ENCODE peak calls at places on chromosomes 16 and 17, in six cellular contexts. E is AG09309, V is HCT116, W is AG10803, R is fibroblast of lung, C is lower leg skin. S is an unnamed sample.

GRCh38 chr16:61581417-61582046 is 454.7 kb downstream of the CDH8 start:
- DNase-seq in E (no peak), V (no peak), W (no peak), R (no peak), C (no peak), S (no peak)

GRCh38 chr16:68246671-68247070 is 1.5 kb downstream of the PLA2G15 start:
- DNase-seq in E (no peak), V (no peak), W (peak), R (no peak), C (no peak), S (no peak)

GRCh38 chr16:53517851-53518250 is 14.8 kb upstream of the AKTIP start:
- DNase-seq in E (no peak), V (no peak), W (no peak), R (no peak), C (no peak), S (no peak)

GRCh38 chr16:18809165-18809564 is 7.8 kb upstream of the ARL6IP1 start:
- DNase-seq in E (no peak), V (no peak), W (no peak), R (no peak), C (no peak), S (no peak)

GRCh38 chr17:70879389-70879788 is 710.1 kb downstream of the KCNJ2 start:
- DNase-seq in E (no peak), V (no peak), W (no peak), R (peak), C (no peak), S (no peak)

GRCh38 chr17:44094701-44095387 is 24.3 kb downstream of the G6PC3 start:
- DNase-seq in E (no peak), V (no peak), W (no peak), R (no peak), C (no peak), S (no peak)

GRCh38 chr16:81429045-81429521 is 15.5 kb upstream of the CMIP start:
- DNase-seq in E (no peak), V (peak), W (peak), R (peak), C (no peak), S (no peak)

GRCh38 chr17:63173903-63174302 is 207.9 kb downstream of the TANC2 start:
- DNase-seq in E (no peak), V (no peak), W (no peak), R (peak), C (no peak), S (no peak)

GRCh38 chr16:22813946-22814325 is at the start of gene HS3ST2:
- DNase-seq in E (no peak), V (no peak), W (peak), R (no peak), C (peak), S (no peak)

GRCh38 chr16:85853641-85854545 is 45.1 kb upstream of the IRF8 start:
- DNase-seq in E (no peak), V (no peak), W (no peak), R (no peak), C (no peak), S (no peak)

GRCh38 chr17:7716901-7717755 is at the start of gene DNAH2:
- DNase-seq in E (peak), V (peak), W (peak), R (peak), C (peak), S (peak)

GRCh38 chr17:75130632-75131277 is 787 bp downstream of the NT5C start:
- DNase-seq in E (no peak), V (peak), W (peak), R (peak), C (no peak), S (no peak)

GRCh38 chr17:80454557-80455327 is 21.7 kb downstream of the NPTX1 start:
- DNase-seq in E (peak), V (peak), W (peak), R (peak), C (peak), S (peak)
- TF ChIP-seq CTCF in E (peak), V (no peak), W (no peak), R (no peak), C (no peak), S (no peak)

GRCh38 chr17:50128441-50129302 is 1.3 kb downstream of the SAMD14 start:
- DNase-seq in E (no peak), V (no peak), W (no peak), R (no peak), C (no peak), S (no peak)
- H3K4me3 ChIP-seq in E (peak), V (no peak), W (peak), R (peak), C (no peak), S (no peak)

DNA sequence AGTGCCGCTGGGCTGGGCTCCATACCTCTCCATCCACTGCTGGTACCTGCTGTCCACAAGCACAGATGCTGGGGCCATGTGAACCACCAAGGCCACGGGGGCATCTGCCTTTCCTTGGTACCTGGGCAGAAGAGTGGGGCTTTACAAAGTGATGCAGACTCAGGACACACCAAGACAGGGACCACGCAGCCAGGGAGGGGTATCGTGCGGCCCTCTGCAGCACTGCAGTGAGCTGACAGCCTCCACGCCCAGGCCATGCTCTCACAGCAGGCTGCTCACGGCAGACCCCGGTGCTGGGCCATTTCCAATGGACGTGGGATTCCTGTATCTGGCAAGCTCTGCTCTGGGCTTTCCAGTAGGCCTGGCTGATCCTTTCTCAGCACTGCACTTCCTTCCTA is 14.4 kb downstream of the ELAC2 start:
- DNase-seq in E (no peak), V (no peak), W (no peak), R (no peak), C (no peak), S (no peak)
- TF ChIP-seq CTCF in E (no peak), V (no peak), W (no peak), R (no peak), C (no peak), S (no peak)

DNA sequence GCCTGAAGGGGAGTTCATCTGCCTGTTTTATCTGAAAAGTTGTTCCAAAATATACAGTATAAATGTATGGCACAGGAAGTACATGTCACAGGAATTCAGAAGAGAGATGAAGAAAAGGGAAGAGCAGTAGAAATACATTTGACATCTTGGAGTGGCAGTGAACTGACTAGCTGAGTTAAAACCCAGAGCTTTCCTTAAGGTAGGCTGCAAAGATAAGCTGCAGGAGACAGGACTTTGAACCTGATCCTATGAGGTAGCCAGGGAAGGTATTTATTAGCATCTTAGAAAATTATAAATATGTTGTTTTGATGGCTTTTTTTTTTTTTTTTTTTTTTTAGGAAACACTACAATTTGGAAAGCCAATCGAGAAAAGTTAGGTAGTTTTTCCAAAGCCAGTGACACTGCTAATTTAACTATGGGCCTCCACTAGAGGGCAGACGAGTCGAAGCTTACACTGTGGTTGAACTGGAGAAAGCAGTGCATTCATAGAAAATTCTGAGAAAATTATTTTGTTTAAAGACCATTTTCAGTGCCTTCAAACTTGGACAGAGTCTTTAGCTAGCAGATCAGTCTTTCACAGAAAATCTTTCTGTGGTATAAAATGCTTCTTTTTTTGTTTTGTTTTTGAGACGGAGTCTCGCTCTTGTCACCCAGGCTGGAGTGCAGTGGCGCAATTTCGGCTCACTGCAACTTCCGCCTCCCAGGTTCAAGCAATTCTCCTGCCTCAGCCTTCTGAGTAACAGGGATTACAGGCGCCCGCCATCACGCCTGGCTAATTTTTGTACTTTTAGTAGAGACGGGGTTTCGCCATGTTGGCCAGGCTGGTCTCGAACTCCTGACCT is 122.3 kb downstream of the SSH2 start:
- DNase-seq in E (peak), V (peak), W (peak), R (peak), C (peak), S (peak)
- H3K4me3 ChIP-seq in E (no peak), V (no peak), W (no peak), R (no peak), C (no peak), S (no peak)

GRCh38 chr16:70684146-70685060 is 1.4 kb downstream of the MTSS2 start:
- DNase-seq in E (no peak), V (no peak), W (no peak), R (no peak), C (no peak), S (no peak)

GRCh38 chr16:70680495-70681381 is 5.1 kb downstream of the MTSS2 start:
- DNase-seq in E (no peak), V (no peak), W (no peak), R (no peak), C (no peak), S (no peak)

GRCh38 chr16:70681382-70682238 is 4.2 kb downstream of the MTSS2 start:
- DNase-seq in E (no peak), V (no peak), W (no peak), R (no peak), C (no peak), S (no peak)

GRCh38 chr16:70683146-70683944 is 2.5 kb downstream of the MTSS2 start:
- DNase-seq in E (no peak), V (no peak), W (no peak), R (no peak), C (no peak), S (no peak)

GRCh38 chr16:70682239-70683145 is 3.4 kb downstream of the MTSS2 start:
- DNase-seq in E (no peak), V (no peak), W (no peak), R (no peak), C (no peak), S (no peak)
- TF ChIP-seq CTCF in E (no peak), V (no peak), W (no peak), R (no peak), C (no peak), S (peak)

GRCh38 chr16:58515125-58515870 is at the start of gene SETD6:
- DNase-seq in E (peak), V (peak), W (peak), R (peak), C (peak), S (peak)

GRCh38 chr16:58518083-58518979 is 3.0 kb downstream of the SETD6 start:
- DNase-seq in E (no peak), V (no peak), W (no peak), R (no peak), C (no peak), S (no peak)

GRCh38 chr16:58515871-58516767 is 802 bp downstream of the SETD6 start:
- DNase-seq in E (no peak), V (no peak), W (no peak), R (no peak), C (no peak), S (no peak)

GRCh38 chr16:58518980-58519368 is 3.7 kb downstream of the SETD6 start:
- DNase-seq in E (no peak), V (no peak), W (no peak), R (no peak), C (no peak), S (no peak)

DNA sequence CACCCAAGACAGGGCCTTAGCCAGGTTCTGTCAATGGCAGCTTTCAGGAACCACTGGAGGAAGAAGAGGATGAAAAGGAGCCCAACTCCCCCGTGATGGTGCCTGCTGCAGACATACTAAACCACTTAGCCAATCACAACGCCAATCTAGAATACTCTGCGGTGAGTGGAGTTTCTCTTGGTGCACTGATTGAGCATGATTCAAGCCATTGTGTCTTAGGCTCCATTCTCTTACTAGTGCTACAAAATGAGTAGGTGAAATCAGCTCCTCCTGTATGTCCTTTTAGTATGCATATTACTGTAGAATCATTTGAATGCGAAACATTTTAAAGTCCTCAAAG is 1.4 kb downstream of the SETD6 start:
- DNase-seq in E (no peak), V (no peak), W (no peak), R (no peak), C (no peak), S (no peak)
- H3K4me3 ChIP-seq in E (no peak), V (peak), W (no peak), R (no peak), C (no peak), S (no peak)

DNA sequence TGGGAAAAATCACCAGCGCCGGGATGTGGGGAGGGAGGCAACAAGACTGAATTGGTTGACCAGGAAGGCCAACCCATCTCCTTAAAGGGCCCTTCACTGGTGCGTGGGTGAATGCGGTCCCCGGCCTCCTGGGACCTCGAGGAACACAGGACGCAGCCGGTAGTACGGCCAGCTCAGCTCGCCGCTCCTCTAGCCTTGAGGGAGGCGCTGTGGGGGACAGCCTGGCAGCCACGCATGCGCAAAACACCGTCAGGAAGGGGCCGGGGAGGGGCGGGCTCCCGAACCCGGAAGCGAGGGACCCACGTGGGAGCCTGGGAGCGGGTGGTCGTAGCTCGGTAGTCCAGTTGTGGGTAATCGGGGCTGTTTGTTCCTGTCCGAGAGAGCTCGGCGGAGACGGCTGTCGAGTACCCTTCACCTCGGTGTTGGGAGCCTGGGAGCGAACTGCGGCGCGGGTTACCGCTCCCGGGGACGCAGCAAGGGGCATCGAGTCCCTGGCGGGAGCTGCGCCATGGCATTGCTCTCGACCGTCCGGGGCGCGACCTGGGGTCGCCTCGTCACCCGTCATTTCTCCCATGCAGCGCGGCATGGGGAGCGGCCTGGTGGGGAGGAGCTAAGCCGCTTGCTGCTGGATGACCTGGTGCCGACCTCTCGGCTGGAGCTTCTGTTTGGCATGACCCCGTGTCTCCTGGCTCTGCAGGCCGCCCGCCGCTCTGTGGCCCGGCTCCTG is at the start of gene MRM1:
- DNase-seq in E (peak), V (peak), W (peak), R (peak), C (peak), S (no peak)
- TF ChIP-seq CTCF in E (peak), V (no peak), W (peak), R (no peak), C (no peak), S (peak)

GRCh38 chr17:78186689-78187595 is at the start of the genes AFMID and TK1:
- DNase-seq in E (peak), V (peak), W (peak), R (peak), C (peak), S (peak)

GRCh38 chr17:78184311-78184710 is 2.5 kb downstream of the TK1 start:
- DNase-seq in E (no peak), V (no peak), W (no peak), R (no peak), C (no peak), S (no peak)

GRCh38 chr17:78182504-78182903 is 4.3 kb downstream of the TK1 start:
- DNase-seq in E (no peak), V (no peak), W (no peak), R (no peak), C (no peak), S (no peak)

GRCh38 chr17:78184868-78185267 is 2.0 kb downstream of the TK1 start:
- DNase-seq in E (no peak), V (no peak), W (no peak), R (no peak), C (no peak), S (peak)

DNA sequence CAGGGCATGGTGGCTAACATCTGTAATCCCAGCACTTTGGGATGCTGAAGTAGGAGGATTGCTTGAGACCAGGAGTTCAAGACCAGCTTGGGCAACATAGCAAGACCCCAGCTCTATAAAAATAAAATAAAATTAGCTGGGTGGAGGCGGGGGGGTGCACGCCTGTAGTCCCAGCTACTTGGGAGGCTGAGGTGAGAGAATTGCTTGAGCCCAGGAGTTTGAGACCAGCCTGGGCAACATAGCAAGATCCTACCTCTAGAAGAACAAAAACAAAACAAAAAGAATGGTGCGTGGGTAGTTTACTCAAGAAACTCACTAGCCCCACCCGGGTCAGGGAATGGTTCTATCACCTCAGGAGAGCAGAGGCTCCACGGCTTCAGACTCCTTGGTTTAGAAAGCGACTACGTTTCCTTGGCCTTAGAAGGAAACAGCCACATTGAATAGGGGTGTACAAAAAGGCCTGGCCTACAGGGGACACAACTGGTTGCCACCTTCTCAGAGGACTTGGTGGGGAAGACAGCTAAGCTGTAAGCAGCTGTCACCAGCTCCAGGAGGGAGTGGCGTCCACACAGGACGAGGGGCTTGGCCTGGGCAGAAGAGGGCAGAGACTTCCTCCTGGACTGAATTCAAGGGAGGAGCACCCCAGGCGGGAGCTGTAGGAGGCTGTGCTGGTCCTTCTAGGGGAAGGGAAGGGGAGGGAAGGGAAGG is 717 bp downstream of the TK1 start:
- DNase-seq in E (no peak), V (no peak), W (peak), R (no peak), C (no peak), S (no peak)
- H3K4me3 ChIP-seq in E (peak), V (peak), W (peak), R (peak), C (no peak), S (peak)

GRCh38 chr17:16962804-16963203 is 9.1 kb downstream of the TNFRSF13B start:
- DNase-seq in E (no peak), V (peak), W (no peak), R (no peak), C (no peak), S (no peak)
- TF ChIP-seq CTCF in E (no peak), V (peak), W (peak), R (no peak), C (no peak), S (no peak)

DNA sequence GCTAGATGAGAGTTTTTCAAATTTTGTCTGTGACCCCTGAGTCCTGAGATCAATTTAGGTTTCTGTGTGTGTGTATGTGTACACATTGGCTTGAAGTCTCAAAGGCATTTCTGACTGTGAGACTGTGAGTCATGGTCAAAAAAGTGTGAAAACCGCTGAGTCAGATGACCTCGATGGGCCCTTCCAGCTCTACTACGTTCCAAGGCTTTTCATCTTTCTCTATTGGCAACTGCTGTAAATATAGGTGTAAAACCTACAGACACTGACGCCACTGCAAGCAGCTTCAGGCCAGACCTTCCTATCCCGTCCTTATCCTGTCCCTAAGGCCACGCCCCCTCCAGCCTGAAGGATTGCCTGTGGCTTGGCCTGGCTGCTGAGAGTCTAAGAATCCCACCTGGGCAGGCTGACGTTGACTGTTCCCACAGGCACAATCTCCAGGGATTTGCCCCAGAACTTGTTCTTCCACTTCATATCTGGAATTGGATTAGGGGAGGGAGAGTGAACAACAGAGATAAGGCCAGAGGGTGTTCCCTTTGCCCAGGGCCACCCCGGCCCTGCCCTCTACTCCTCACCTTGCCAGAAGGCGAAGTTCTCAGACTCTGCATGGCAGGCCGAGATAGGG is 11.3 kb downstream of the OSBPL7 start:
- DNase-seq in E (peak), V (peak), W (peak), R (peak), C (no peak), S (peak)
- H3K4me3 ChIP-seq in E (no peak), V (no peak), W (no peak), R (no peak), C (no peak), S (no peak)